ENCODE peak calls at places on chromosomes 6 and 20, in four cellular contexts. X, Q, I and G are unnamed samples.

GRCh38 chr6:154227862-154228520 is 128.6 kb downstream of the IPCEF1 start:
- DNase-seq in I (no peak), X (no peak), Q (no peak), G (no peak)

GRCh38 chr6:101083533-101084172 is 202.5 kb upstream of the ASCC3 start:
- DNase-seq in X (peak; percentile 86), Q (peak; percentile 97), I (no peak), G (no peak)

GRCh38 chr6:30399390-30400058 is 54.6 kb downstream of the RPP21 start:
- DNase-seq in X (no peak), I (no peak), Q (peak; percentile 12), G (no peak)

GRCh38 chr6:109117346-109118035 is 22.2 kb downstream of the CEP57L1 start:
- DNase-seq in X (no peak), Q (no peak), I (no peak), G (no peak)

GRCh38 chr6:108156938-108157233 is 8.9 kb upstream of the NR2E1 start:
- DNase-seq in Q (no peak), I (no peak), X (no peak), G (no peak)

GRCh38 chr6:111521497-111522275 is 38.7 kb upstream of the REV3L start:
- DNase-seq in X (no peak), Q (peak; percentile 34), I (no peak), G (no peak)

GRCh38 chr6:13611715-13612114 is 3.4 kb upstream of the NOL7 start:
- DNase-seq in Q (no peak), I (no peak), X (no peak), G (no peak)

GRCh38 chr6:52976591-52977035 is 18.5 kb downstream of the GSTA4 start:
- DNase-seq in Q (no peak), I (peak; percentile 52), X (no peak), G (peak; percentile 86)

GRCh38 chr6:12403201-12403826 is 113.2 kb downstream of the EDN1 start:
- DNase-seq in Q (peak; percentile 47), I (no peak), X (no peak), G (no peak)

GRCh38 chr6:142735182-142735581 is 209.8 kb downstream of the HIVEP2 start:
- DNase-seq in I (no peak), Q (no peak), X (no peak), G (no peak)

GRCh38 chr6:111663692-111664564 is 58.2 kb upstream of the TRAF3IP2 start:
- DNase-seq in Q (peak; percentile 54), X (peak; percentile 41), I (peak; percentile 57), G (peak; percentile 89)

GRCh38 chr20:57896017-57896416 is 186.2 kb upstream of the PMEPA1 start:
- DNase-seq in X (no peak), Q (no peak), I (no peak), G (no peak)